ENCODE peak calls at places on chromosomes 12 and 14, in five cellular contexts. G is left ventricle myocardium inferior, Y is uterus, A is aorta, Z is sigmoid colon. S is an unnamed sample.

GRCh38 chr14:102749833-102750775 is 27.1 kb upstream of the TRAF3 start:
- DNase-seq in G (no peak), Y (no peak), A (no peak), Z (no peak), S (no peak)

GRCh38 chr12:51986834-51987233 is 19.9 kb upstream of the TAMALIN start:
- DNase-seq in G (no peak), Y (no peak), A (no peak), Z (no peak), S (no peak)

GRCh38 chr14:75259510-75259855 is 19.1 kb upstream of the FOS start:
- DNase-seq in G (no peak), Y (no peak), A (no peak), Z (no peak), S (no peak)

GRCh38 chr14:77320238-77320935 is at the start of gene POMT2:
- DNase-seq in G (peak; percentile 94), Y (peak; percentile 91), A (peak; percentile 97), Z (peak; percentile 97), S (peak; percentile 92)

GRCh38 chr14:105368426-105368825 is 29.9 kb upstream of the TEX22 start:
- DNase-seq in G (no peak), Y (no peak), A (no peak), Z (no peak), S (no peak)

GRCh38 chr14:90061849-90062794 is at the start of gene KCNK13:
- DNase-seq in G (peak; percentile 20), Y (no peak), A (no peak), Z (no peak), S (peak; percentile 7)

GRCh38 chr14:96741151-96741977 is 55.8 kb upstream of the VRK1 start:
- DNase-seq in G (peak; percentile 51), Y (no peak), A (peak; percentile 88), Z (peak; percentile 67), S (peak; percentile 37)

GRCh38 chr14:23071975-23072539 is 14.7 kb upstream of the CDH24 start:
- DNase-seq in G (no peak), Y (no peak), A (no peak), Z (no peak), S (no peak)

GRCh38 chr12:92070054-92070863 is 75.4 kb downstream of the BTG1 start:
- DNase-seq in G (no peak), Y (peak; percentile 77), A (no peak), Z (peak; percentile 75), S (no peak)

GRCh38 chr14:64196026-64196425 is 98.1 kb downstream of the ESR2 start:
- DNase-seq in G (no peak), Y (no peak), A (no peak), Z (no peak), S (no peak)

GRCh38 chr14:64194404-64194803 is 99.8 kb downstream of the ESR2 start:
- DNase-seq in G (no peak), Y (no peak), A (no peak), Z (no peak), S (no peak)

GRCh38 chr14:64195194-64195593 is 99.0 kb downstream of the ESR2 start:
- DNase-seq in G (no peak), Y (no peak), A (no peak), Z (no peak), S (no peak)

GRCh38 chr14:64191756-64192155 is 102.4 kb downstream of the ESR2 start:
- DNase-seq in G (no peak), Y (no peak), A (no peak), Z (no peak), S (peak; percentile 63)

GRCh38 chr14:64193821-64194220 is 100.3 kb downstream of the ESR2 start:
- DNase-seq in G (no peak), Y (no peak), A (no peak), Z (no peak), S (peak; percentile 51)
- H3K27ac ChIP-seq in G (peak overlapping the region; percentile 87), Y (no peak overlapping the region), A (no peak overlapping the region), Z (no peak overlapping the region), S (no peak overlapping the region)

GRCh38 chr12:11460343-11461023 is 65.1 kb upstream of the PRB2 start:
- DNase-seq in G (no peak), Y (no peak), A (no peak), Z (no peak), S (no peak)
- H3K36me3 ChIP-seq in G (no peaks in the 10 kb centered on the region), Y (no peaks in the 10 kb centered on the region), A (no peaks in the 10 kb centered on the region), Z (no peaks in the 10 kb centered on the region), S (no peaks in the 10 kb centered on the region)

DNA sequence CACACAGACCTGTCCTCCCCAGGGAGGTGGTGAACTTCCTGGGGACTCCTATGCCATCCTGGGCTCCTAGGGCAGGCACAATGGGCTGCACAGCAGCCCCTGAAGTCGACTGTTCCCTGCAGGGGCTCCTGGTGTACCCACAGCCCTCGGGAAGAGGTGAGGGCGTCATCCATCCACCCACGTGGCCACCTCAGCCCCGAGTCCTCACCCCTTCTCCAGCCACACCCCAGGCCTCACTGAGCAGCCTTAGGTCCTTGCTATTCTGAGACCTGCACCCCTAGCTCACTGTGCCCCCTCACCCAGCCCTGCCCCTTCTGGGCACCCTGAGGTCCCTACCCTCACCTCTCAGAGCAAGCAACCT is 38.9 kb downstream of the BEGAIN start:
- DNase-seq in G (no peak), Y (no peak), A (no peak), Z (no peak), S (no peak)
- H3K4me3 ChIP-seq in G (no peak overlapping the region), Y (no peak overlapping the region), A (no peak overlapping the region), Z (no peak overlapping the region), S (no peak overlapping the region)

GRCh38 chr12:30908389-30909087 is 18.0 kb upstream of the TSPAN11 start:
- DNase-seq in G (no peak), Y (no peak), A (no peak), Z (no peak), S (no peak)
- H3K27ac ChIP-seq in G (no peak overlapping the region), Y (no peak overlapping the region), A (no peak overlapping the region), Z (peak overlapping the region; percentile 48), S (no peak overlapping the region)

GRCh38 chr12:28933864-28934527 is 215.1 kb upstream of the FAR2 start:
- DNase-seq in G (no peak), Y (no peak), A (no peak), Z (no peak), S (no peak)

GRCh38 chr12:28936221-28936620 is 212.9 kb upstream of the FAR2 start:
- DNase-seq in G (no peak), Y (no peak), A (no peak), Z (no peak), S (no peak)

GRCh38 chr12:28933176-28933575 is 215.9 kb upstream of the FAR2 start:
- DNase-seq in G (no peak), Y (no peak), A (no peak), Z (no peak), S (no peak)

GRCh38 chr12:28925726-28926376 is 223.2 kb upstream of the FAR2 start:
- DNase-seq in G (no peak), Y (peak; percentile 45), A (no peak), Z (peak; percentile 78), S (no peak)

DNA sequence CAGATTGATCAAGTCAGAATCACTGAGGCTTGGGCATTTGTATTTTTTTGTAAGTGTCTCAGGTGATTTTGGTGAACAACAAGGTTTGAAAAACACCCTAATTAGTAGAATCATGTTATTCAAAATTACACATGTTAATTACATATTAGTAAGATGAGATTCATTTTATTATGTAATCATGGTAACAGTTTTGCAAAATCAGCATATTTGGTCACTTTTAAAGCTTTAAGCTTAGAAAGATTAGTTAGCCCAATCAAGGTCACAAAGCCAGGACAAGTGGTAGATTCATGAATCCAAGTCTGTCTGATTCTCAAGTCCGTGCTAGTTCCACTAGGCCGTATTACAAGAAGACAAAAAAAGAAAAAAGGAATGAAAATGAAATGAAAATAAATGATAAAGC is 218.4 kb upstream of the FAR2 start:
- DNase-seq in G (no peak), Y (no peak), A (no peak), Z (no peak), S (no peak)
- H3K36me3 ChIP-seq in G (no peaks in the 10 kb centered on the region), Y (no peaks in the 10 kb centered on the region), A (no peaks in the 10 kb centered on the region), Z (no peaks in the 10 kb centered on the region), S (no peaks in the 10 kb centered on the region)

DNA sequence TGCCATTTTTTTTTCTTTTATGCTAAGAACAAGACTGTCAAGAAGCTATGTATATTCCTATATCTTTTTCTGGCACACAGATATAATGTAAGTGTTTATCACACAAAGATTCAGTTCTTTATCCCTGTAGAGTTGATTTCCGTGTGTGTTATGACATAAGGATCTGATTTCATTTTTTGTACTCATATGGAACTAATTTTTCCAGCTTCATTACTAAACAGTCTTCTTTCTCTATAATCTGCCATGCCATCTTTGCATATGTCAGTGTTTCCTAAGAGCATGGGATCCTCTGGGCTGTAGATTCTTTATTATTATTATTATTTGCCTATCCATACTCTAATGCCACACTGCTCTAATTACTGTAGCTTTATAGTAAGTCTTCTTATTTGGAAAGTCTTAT is 593.1 kb upstream of the ATP2B1 start:
- DNase-seq in G (no peak), Y (no peak), A (no peak), Z (no peak), S (no peak)
- H3K4me3 ChIP-seq in G (no peak overlapping the region), Y (no peak overlapping the region), A (no peak overlapping the region), Z (no peak overlapping the region), S (no peak overlapping the region)

DNA sequence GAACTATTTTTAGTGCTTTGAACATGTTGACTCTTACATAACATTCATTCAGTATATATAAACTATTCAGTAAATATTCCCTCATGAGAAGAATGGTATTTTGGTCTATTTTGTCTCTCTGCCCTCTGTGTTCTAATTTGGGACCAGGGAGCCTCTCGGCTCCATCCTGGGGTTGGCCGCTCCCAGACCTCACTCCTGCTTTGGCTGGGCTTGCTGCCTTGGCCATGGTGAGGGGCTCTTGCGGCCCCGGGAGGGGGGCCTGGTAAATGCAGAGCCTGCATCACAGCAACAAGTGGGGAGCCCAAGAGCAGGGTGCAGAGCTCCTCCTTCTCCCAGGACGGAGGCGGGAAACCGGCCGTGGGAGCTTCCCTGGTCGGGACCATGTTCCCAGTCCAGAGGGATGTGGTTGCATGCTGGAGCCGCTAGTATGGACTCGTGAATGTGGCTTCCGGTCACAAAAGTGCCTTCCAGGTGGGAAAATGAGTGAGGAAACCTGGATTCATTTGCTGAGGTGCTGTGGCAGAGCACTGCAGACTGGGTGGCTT is 250.0 kb downstream of the CACNA1C start:
- DNase-seq in G (no peak), Y (no peak), A (no peak), Z (no peak), S (no peak)
- H3K27ac ChIP-seq in G (peak overlapping the region; percentile 75), Y (peak overlapping the region; percentile 5), A (peak overlapping the region; percentile 91), Z (peak overlapping the region; percentile 82), S (peak overlapping the region; percentile 57)

S was measured in SJSA1.